ENCODE peak calls at places on chromosomes 4 and X, in eight cellular contexts. S is epithelial cell of esophagus; M is RCC 7860; I is foreskin melanocyte; T is NCI-H1092; L is activated T-cell treated with anti-CD3 and anti-CD28 coated beads, Interleukin-2, amount 50 U/mL, for 4 hours; E is suprapubic skin; U is transverse colon. P is an unnamed sample.

GRCh38 chrX:133190877-133191738 is 27.0 kb downstream of the TFDP3 start:
- DNase-seq in S (no peak), M (no peak), I (no peak), T (no peak), L (no peak), E (no peak), U (no peak), P (no peak)

GRCh38 chrX:144334577-144334976 is 450.7 kb downstream of the UBE2NL start:
- DNase-seq in S (no peak), M (no peak), I (no peak), T (no peak), L (no peak), E (no peak), U (no peak), P (peak)

GRCh38 chr4:43456383-43456782 is 563.9 kb downstream of the GRXCR1 start:
- DNase-seq in S (peak), M (peak), I (no peak), T (no peak), L (no peak), E (no peak), U (no peak), P (no peak)

GRCh38 chr4:83113429-83113786 is 1.1 kb downstream of the PLAC8 start:
- DNase-seq in S (no peak), M (peak), I (no peak), T (no peak), L (no peak), E (no peak), U (no peak), P (no peak)

GRCh38 chrX:151899622-151900021 is 13.1 kb upstream of the MAGEA4 start:
- DNase-seq in S (peak), M (peak), I (no peak), T (no peak), L (no peak), E (no peak), U (no peak), P (no peak)

GRCh38 chrX:16851421-16851820 is 18.7 kb downstream of the RBBP7 start:
- DNase-seq in S (no peak), M (no peak), I (no peak), T (no peak), L (no peak), E (no peak), U (no peak), P (no peak)

GRCh38 chrX:134752558-134752957 is 94.3 kb upstream of the PLAC1 start:
- DNase-seq in S (no peak), M (no peak), I (no peak), T (no peak), L (no peak), E (no peak), U (no peak), P (no peak)

GRCh38 chr4:102824398-102824797 is 3.0 kb downstream of the UBE2D3 start:
- DNase-seq in S (no peak), M (no peak), I (peak), T (no peak), L (no peak), E (no peak), U (no peak), P (no peak)

GRCh38 chr4:74267998-74268606 is 40.2 kb upstream of the EPGN start:
- DNase-seq in S (peak), M (peak), I (no peak), T (no peak), L (no peak), E (no peak), U (no peak), P (no peak)